ENCODE peak calls at places on chromosomes 7 and 10, in eight cellular contexts. V is ELR; Q is Daoy; E is heart right ventricle; U is activated CD4-positive, alpha-beta T cell treated with anti-CD3 and anti-CD28 coated beads for 24 hours; R is HFFc6; C is amniotic stem cell; G is left lobe of liver. A is an unnamed sample.

GRCh38 chr10:72740526-72740925 is 48.6 kb downstream of the MCU start:
- DNase-seq in V (peak), Q (peak), E (peak), U (no peak), R (no peak), C (no peak), G (no peak), A (no peak)

GRCh38 chr10:24513155-24513554 is 210.5 kb downstream of the ARHGAP21 start:
- DNase-seq in V (peak), Q (peak), E (no peak), U (no peak), R (no peak), C (no peak), G (no peak), A (no peak)

GRCh38 chr7:46767071-46767470 is 814.8 kb downstream of the TNS3 start:
- DNase-seq in V (no peak), Q (no peak), E (no peak), U (no peak), R (no peak), C (no peak), G (no peak), A (no peak)

GRCh38 chr10:67808706-67809105 is 29.3 kb downstream of the DNAJC12 start:
- DNase-seq in V (no peak), Q (no peak), E (no peak), U (no peak), R (no peak), C (no peak), G (no peak), A (no peak)

GRCh38 chr7:41013117-41013516 is 689.8 kb downstream of the INHBA start:
- DNase-seq in V (no peak), Q (no peak), E (no peak), U (no peak), R (no peak), C (no peak), G (no peak), A (no peak)

GRCh38 chr10:121580276-121581116 is 17.7 kb downstream of the FGFR2 start:
- DNase-seq in V (no peak), Q (no peak), E (no peak), U (no peak), R (no peak), C (no peak), G (no peak), A (no peak)

GRCh38 chr7:139906879-139907278 is 77.8 kb downstream of the TBXAS1 start:
- DNase-seq in V (no peak), Q (no peak), E (no peak), U (no peak), R (no peak), C (no peak), G (no peak), A (no peak)

GRCh38 chr7:101245147-101245668 is 327 bp upstream of the FIS1 start:
- DNase-seq in V (no peak), Q (no peak), E (no peak), U (no peak), R (no peak), C (no peak), G (no peak), A (no peak)

GRCh38 chr7:5077740-5078139 is 32.1 kb downstream of the RBAK start:
- DNase-seq in V (no peak), Q (peak), E (no peak), U (no peak), R (no peak), C (no peak), G (no peak), A (no peak)

GRCh38 chr10:24951201-24952145 is 933 bp downstream of the PRTFDC1 start:
- DNase-seq in V (peak), Q (no peak), E (no peak), U (no peak), R (peak), C (no peak), G (no peak), A (peak)

GRCh38 chr7:27248911-27249723 is 6.5 kb downstream of the EVX1 start:
- DNase-seq in V (no peak), Q (peak), E (no peak), U (no peak), R (no peak), C (no peak), G (no peak), A (no peak)

GRCh38 chr7:129271500-129272355 is 46.9 kb downstream of the AHCYL2 start:
- DNase-seq in V (peak), Q (peak), E (no peak), U (peak), R (peak), C (no peak), G (no peak), A (peak)

GRCh38 chr7:135748770-135749169 is at the start of gene FAM180A:
- DNase-seq in V (peak), Q (peak), E (peak), U (no peak), R (peak), C (peak), G (no peak), A (no peak)

GRCh38 chr10:329361-330099 is 194.3 kb downstream of the ZMYND11 start:
- DNase-seq in V (peak), Q (peak), E (peak), U (no peak), R (peak), C (peak), G (peak), A (no peak)

GRCh38 chr10:98323221-98324164 is 55.5 kb upstream of the LOXL4 start:
- DNase-seq in V (peak), Q (peak), E (peak), U (no peak), R (peak), C (peak), G (no peak), A (no peak)

GRCh38 chr7:139640678-139641077 is 117.2 kb downstream of the CLEC2L start:
- DNase-seq in V (no peak), Q (no peak), E (no peak), U (no peak), R (no peak), C (no peak), G (no peak), A (no peak)

GRCh38 chr7:107661081-107661864 is 645 bp downstream of the SLC26A4 start:
- DNase-seq in V (peak), Q (peak), E (peak), U (no peak), R (peak), C (peak), G (peak), A (peak)

GRCh38 chr10:74024600-74024999 is 26.7 kb downstream of the VCL start:
- DNase-seq in V (no peak), Q (no peak), E (no peak), U (no peak), R (no peak), C (no peak), G (no peak), A (no peak)

GRCh38 chr10:72692897-72693598 is 1.1 kb downstream of the MCU start:
- DNase-seq in V (peak), Q (peak), E (no peak), U (no peak), R (no peak), C (no peak), G (no peak), A (no peak)

GRCh38 chr10:9646201-9646600 is 1371.5 kb upstream of the CELF2 start:
- DNase-seq in V (no peak), Q (no peak), E (no peak), U (no peak), R (no peak), C (no peak), G (no peak), A (no peak)

GRCh38 chr10:29084908-29085307 is 204.0 kb upstream of the LYZL1 start:
- DNase-seq in V (no peak), Q (no peak), E (no peak), U (no peak), R (no peak), C (no peak), G (no peak), A (no peak)

GRCh38 chr7:158542651-158543400 is 44.8 kb downstream of the PTPRN2 start:
- DNase-seq in V (no peak), Q (no peak), E (no peak), U (no peak), R (no peak), C (no peak), G (no peak), A (no peak)

GRCh38 chr10:68251625-68252275 is 19.8 kb upstream of the ATOH7 start:
- DNase-seq in V (no peak), Q (no peak), E (no peak), U (no peak), R (no peak), C (no peak), G (no peak), A (no peak)

GRCh38 chr10:97320480-97321031 is 1.5 kb downstream of the FRAT1 start:
- DNase-seq in V (no peak), Q (no peak), E (peak), U (no peak), R (no peak), C (no peak), G (peak), A (no peak)

GRCh38 chr7:11648980-11649379 is 183.0 kb downstream of the THSD7A start:
- DNase-seq in V (no peak), Q (peak), E (no peak), U (no peak), R (no peak), C (no peak), G (no peak), A (no peak)

A was measured in stimulated activated effector memory CD8-positive, alpha-beta T cell treated with anti-CD3 and anti-CD28 coated beads, Interleukin-12 subunit alpha, Interleukin-12 subunit beta, amount 100 ng/mL, for 72 hours.